ENCODE peak calls at places on chromosomes 12 and 14, in ten cellular contexts. D is activated T-helper 1 cell treated with anti-CD3 and anti-CD28 coated beads, Interleukin-2, amount 50 U/mL, for 16 hours; L is GM12878; G is NCI-H446 treated with DMSO at 0.1 percent for 48 hours; Y is lower leg skin; Z is A172; S is activated CD4-positive, alpha-beta T cell treated with anti-CD3 and anti-CD28 coated beads, Interleukin-2, amount 50 U/mL, for 4 hours; C is pulmonary artery endothelial cell; H is transverse colon; R is iris pigment epithelial cell. E is an unnamed sample.

GRCh38 chr12:127515941-127516340 is 751.0 kb upstream of the TMEM132C start:
- DNase-seq in C (no peak), R (peak; percentile 18), Z (peak; percentile 57), G (no peak), H (no peak), Y (no peak), D (no peak), S (no peak), L (no peak), E (no peak)

GRCh38 chr12:108907861-108908302 is 28.0 kb downstream of the DAO start:
- DNase-seq in Z (peak; percentile 46), S (no peak), L (no peak), H (no peak), G (no peak), Y (peak; percentile 21), D (no peak), C (no peak), R (peak; percentile 10), E (no peak)

GRCh38 chr12:89390802-89391673 is 38.7 kb upstream of the DUSP6 start:
- DNase-seq in G (no peak), L (no peak), D (no peak), Z (peak; percentile 25), H (peak; percentile 24), R (peak; percentile 90), C (no peak), Y (no peak), S (no peak), E (no peak)

GRCh38 chr12:12723681-12724420 is 6.7 kb downstream of the CDKN1B start:
- DNase-seq in H (peak; percentile 54), S (peak; percentile 20), C (no peak), R (no peak), L (no peak), Z (no peak), G (no peak), D (no peak), Y (no peak), E (no peak)

GRCh38 chr14:78863143-78863542 is 693.0 kb downstream of the NRXN3 start:
- DNase-seq in L (no peak), D (no peak), Z (peak; percentile 47), H (no peak), G (no peak), C (peak; percentile 17), Y (no peak), R (peak; percentile 32), S (no peak), E (no peak)

GRCh38 chr12:82510386-82510785 is 152.1 kb downstream of the METTL25 start:
- DNase-seq in G (no peak), C (no peak), H (no peak), L (no peak), D (no peak), S (no peak), Z (no peak), R (no peak), Y (no peak), E (no peak)

GRCh38 chr12:510071-510825 is 50.5 kb downstream of the B4GALNT3 start:
- DNase-seq in C (no peak), Z (peak; percentile 34), Y (peak; percentile 33), R (no peak), H (peak; percentile 78), L (no peak), D (no peak), S (no peak), G (no peak), E (peak; percentile 41)

GRCh38 chr12:67452119-67452805 is 183.1 kb downstream of the CAND1 start:
- DNase-seq in Y (no peak), R (no peak), G (no peak), H (no peak), L (peak; percentile 96), D (no peak), C (no peak), S (no peak), Z (no peak), E (no peak)

GRCh38 chr14:100666403-100666802 is 60.3 kb upstream of the DLK1 start:
- DNase-seq in L (no peak), R (no peak), S (no peak), C (no peak), G (no peak), Z (no peak), H (no peak), D (no peak), Y (no peak), E (no peak)

GRCh38 chr12:85866929-85867776 is 6.9 kb upstream of the NTS start:
- DNase-seq in H (no peak), R (peak; percentile 74), G (peak; percentile 81), C (peak; percentile 24), Z (peak; percentile 47), Y (no peak), L (no peak), S (no peak), D (no peak), E (no peak)

GRCh38 chr12:113625499-113625898 is 153.8 kb upstream of the LHX5 start:
- DNase-seq in D (no peak), R (no peak), H (no peak), L (no peak), C (no peak), Y (no peak), Z (no peak), G (no peak), S (no peak), E (no peak)

GRCh38 chr14:58491593-58491992 is 64.1 kb downstream of the KIAA0586 start:
- DNase-seq in G (no peak), D (no peak), R (peak; percentile 64), Z (no peak), C (no peak), Y (no peak), S (no peak), H (no peak), L (no peak), E (no peak)

GRCh38 chr12:108667349-108667748 is 33.7 kb upstream of the SELPLG start:
- DNase-seq in D (no peak), R (no peak), H (no peak), G (no peak), S (no peak), Y (no peak), Z (no peak), C (no peak), L (no peak), E (no peak)

GRCh38 chr14:95331708-95332408 is 12.2 kb upstream of the CLMN start:
- DNase-seq in S (no peak), R (no peak), Y (no peak), L (no peak), Z (no peak), H (no peak), C (no peak), G (no peak), D (no peak), E (no peak)

GRCh38 chr14:72169521-72169920 is 237.3 kb downstream of the RGS6 start:
- DNase-seq in G (no peak), S (no peak), C (no peak), L (no peak), R (no peak), Z (peak; percentile 4), Y (no peak), H (no peak), D (no peak), E (no peak)

GRCh38 chr12:110183386-110183785 is 59.2 kb downstream of the IFT81 start:
- DNase-seq in D (no peak), G (no peak), Z (no peak), Y (no peak), L (no peak), R (no peak), S (no peak), H (no peak), C (no peak), E (no peak)

GRCh38 chr14:42028607-42029006 is 421.9 kb downstream of the LRFN5 start:
- DNase-seq in L (no peak), Z (no peak), C (no peak), S (no peak), Y (no peak), G (no peak), H (no peak), D (no peak), R (no peak), E (no peak)

GRCh38 chr12:123532021-123532420 is 1.5 kb downstream of the RILPL1 start:
- DNase-seq in G (no peak), R (peak; percentile 53), H (peak; percentile 21), C (peak; percentile 75), Y (no peak), D (no peak), Z (peak; percentile 18), L (peak; percentile 9), S (no peak), E (peak; percentile 2)

E was measured in caudate nucleus.